ENCODE peak calls at places on chromosomes 4 and X, in ten cellular contexts. Z is sigmoid colon, O is transverse colon, R is Panc1, V is H1, T is GM23338, C is endothelial cell of umbilical vein, B is GM12891, K is stomach, G is HepG2. A is an unnamed sample.

GRCh38 chrX:69906447-69906846 is 143.3 kb downstream of the AWAT2 start:
- DNase-seq in K (no peak), B (no peak), C (no peak), O (no peak), G (no peak), T (no peak), R (no peak), V (no peak), Z (no peak), A (no peak)

GRCh38 chr4:79598801-79599200 is 190.8 kb upstream of the GK2 start:
- DNase-seq in C (no peak), Z (peak), K (no peak), G (no peak), O (no peak), R (no peak), V (no peak), T (no peak), B (no peak), A (peak)

GRCh38 chrX:31223817-31224216 is 152.0 kb upstream of the FTHL17 start:
- DNase-seq in V (no peak), C (peak), Z (no peak), B (no peak), K (no peak), G (no peak), O (no peak), R (no peak), T (no peak), A (no peak)

GRCh38 chr4:1651609-1652008 is 32.5 kb downstream of the FAM53A start:
- DNase-seq in G (no peak), O (no peak), Z (no peak), B (no peak), R (no peak), C (no peak), T (no peak), K (no peak), V (no peak), A (no peak)

GRCh38 chr4:150533673-150534072 is 48.3 kb upstream of the MAB21L2 start:
- DNase-seq in O (no peak), G (no peak), V (no peak), C (no peak), T (no peak), B (no peak), Z (no peak), K (no peak), R (no peak), A (no peak)

GRCh38 chr4:89661490-89661889 is 175.5 kb downstream of the SNCA start:
- DNase-seq in G (no peak), T (peak), C (peak), K (no peak), R (no peak), V (no peak), O (no peak), B (no peak), Z (no peak), A (no peak)

GRCh38 chrX:79270401-79270800 is 96.7 kb downstream of the ITM2A start:
- DNase-seq in O (peak), T (peak), K (peak), G (no peak), Z (no peak), B (no peak), C (peak), R (peak), V (peak), A (no peak)

GRCh38 chr4:37664696-37665095 is 21.5 kb downstream of the RELL1 start:
- DNase-seq in O (no peak), V (no peak), G (no peak), T (peak), R (no peak), Z (no peak), C (no peak), B (no peak), K (no peak), A (no peak)

GRCh38 chrX:40488299-40488698 is 92.5 kb upstream of the ATP6AP2 start:
- DNase-seq in T (no peak), K (no peak), B (no peak), C (no peak), R (no peak), G (no peak), O (no peak), V (no peak), Z (no peak), A (no peak)

GRCh38 chr4:146261046-146261445 is 46.7 kb downstream of the REELD1 start:
- DNase-seq in C (no peak), V (no peak), T (no peak), O (no peak), Z (no peak), R (no peak), B (no peak), K (no peak), G (no peak), A (no peak)

GRCh38 chrX:129961180-129962083 is 21.0 kb upstream of the BCORL1 start:
- DNase-seq in Z (peak), R (no peak), T (peak), O (peak), B (peak), V (peak), C (no peak), G (peak), K (peak), A (peak)

GRCh38 chrX:140190441-140191108 is 225.3 kb upstream of the CXorf66 start:
- DNase-seq in T (no peak), O (peak), C (no peak), Z (no peak), B (no peak), V (no peak), R (no peak), K (peak), G (no peak), A (no peak)

GRCh38 chr4:41146716-41147506 is 67.4 kb downstream of the APBB2 start:
- DNase-seq in R (no peak), Z (no peak), T (peak), V (no peak), C (peak), B (no peak), G (no peak), O (no peak), K (peak), A (no peak)

GRCh38 chrX:136028383-136028984 is 43.2 kb downstream of the SLC9A6 start:
- DNase-seq in K (no peak), V (no peak), T (peak), B (no peak), G (peak), C (peak), R (peak), O (no peak), Z (no peak), A (no peak)

GRCh38 chr4:168504526-168504925 is 7.7 kb downstream of the PALLD start:
- DNase-seq in Z (no peak), V (no peak), T (no peak), R (no peak), B (no peak), O (no peak), G (no peak), C (no peak), K (no peak), A (no peak)

GRCh38 chr4:168508683-168509082 is 11.8 kb downstream of the PALLD start:
- DNase-seq in O (no peak), G (no peak), V (no peak), K (no peak), Z (no peak), T (no peak), R (no peak), B (no peak), C (no peak), A (no peak)

GRCh38 chr4:168505996-168506395 is 9.1 kb downstream of the PALLD start:
- DNase-seq in K (no peak), Z (no peak), T (no peak), V (no peak), R (no peak), G (no peak), B (no peak), C (no peak), O (no peak), A (no peak)

GRCh38 chr4:168509786-168510185 is 12.9 kb downstream of the PALLD start:
- DNase-seq in Z (no peak), T (no peak), G (no peak), R (no peak), C (no peak), O (no peak), K (no peak), V (no peak), B (no peak), A (no peak)

DNA sequence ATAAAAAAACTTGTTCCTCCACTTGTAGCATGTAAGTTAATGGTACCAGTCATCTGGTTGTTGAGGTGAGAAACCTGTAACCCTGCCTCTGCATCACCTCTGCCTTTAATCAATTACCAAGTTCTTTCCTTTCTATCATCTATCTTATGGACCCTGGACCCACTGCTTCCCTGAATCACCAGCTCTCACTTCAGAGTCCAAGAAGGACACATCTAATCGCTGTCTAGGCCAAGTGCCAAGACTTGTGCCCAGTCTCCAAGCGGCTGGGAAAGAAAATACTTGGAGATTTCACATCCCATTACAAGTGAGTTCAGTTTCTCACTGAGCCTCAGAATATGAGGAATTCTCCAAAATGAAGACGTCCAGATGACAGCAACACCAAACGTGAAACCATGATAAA is 10.3 kb downstream of the PALLD start:
- DNase-seq in B (no peak), T (no peak), Z (no peak), C (no peak), R (no peak), V (no peak), O (no peak), K (peak), G (no peak), A (no peak)
- TF ChIP-seq POLR2AphosphoS5 in B (no peak), T (no peak), Z (no peak), C (no peak), R (no peak), V (no peak), O (no peak), K (no peak), G (no peak), A (no peak)

GRCh38 chrX:16524327-16524726 is 125.6 kb upstream of the S100G start:
- DNase-seq in G (no peak), V (no peak), C (no peak), Z (no peak), B (no peak), T (no peak), O (no peak), R (no peak), K (no peak), A (no peak)
- TF ChIP-seq POLR2AphosphoS5 in G (no peak), V (no peak), C (no peak), Z (no peak), B (no peak), T (no peak), O (no peak), R (no peak), K (no peak), A (no peak)

GRCh38 chrX:2589186-2590020 is 88.6 kb upstream of the DHRSX start:
- DNase-seq in O (no peak), C (no peak), R (no peak), V (no peak), K (no peak), T (no peak), G (no peak), B (no peak), Z (no peak), A (no peak)
- TF ChIP-seq POLR2AphosphoS5 in O (no peak), C (no peak), R (no peak), V (no peak), K (no peak), T (no peak), G (no peak), B (no peak), Z (no peak), A (no peak)

GRCh38 chr4:10733486-10733885 is 48.9 kb upstream of the CLNK start:
- DNase-seq in B (no peak), T (no peak), C (no peak), G (no peak), R (no peak), V (no peak), O (no peak), K (no peak), Z (no peak), A (no peak)

GRCh38 chr4:10733016-10733415 is 48.4 kb upstream of the CLNK start:
- DNase-seq in O (no peak), V (no peak), K (no peak), T (no peak), B (no peak), C (no peak), G (no peak), Z (no peak), R (no peak), A (no peak)

GRCh38 chr4:10731162-10731561 is 46.6 kb upstream of the CLNK start:
- DNase-seq in R (no peak), O (no peak), B (no peak), K (no peak), T (no peak), V (no peak), G (no peak), Z (no peak), C (no peak), A (no peak)

GRCh38 chr4:10731690-10732089 is 47.1 kb upstream of the CLNK start:
- DNase-seq in K (no peak), Z (no peak), T (no peak), R (no peak), O (no peak), V (no peak), C (no peak), G (no peak), B (no peak), A (no peak)

GRCh38 chr4:10732235-10732975 is 47.8 kb upstream of the CLNK start:
- DNase-seq in K (no peak), V (no peak), Z (no peak), O (no peak), C (no peak), T (no peak), B (no peak), R (no peak), G (no peak), A (no peak)
- TF ChIP-seq POLR2AphosphoS5 in K (no peak), V (no peak), Z (no peak), O (no peak), C (no peak), T (no peak), B (no peak), R (no peak), G (no peak), A (no peak)

GRCh38 chr4:153467897-153468262 is 1.7 kb downstream of the TMEM131L start:
- DNase-seq in C (no peak), R (no peak), V (no peak), B (no peak), T (no peak), Z (no peak), G (no peak), O (no peak), K (no peak), A (no peak)

GRCh38 chr4:153465922-153466636 is at the start of gene TMEM131L:
- DNase-seq in G (peak), R (no peak), C (peak), B (peak), V (peak), K (peak), O (peak), T (peak), Z (peak), A (no peak)

GRCh38 chr4:153466637-153467153 is 535 bp downstream of the TMEM131L start:
- DNase-seq in K (no peak), R (no peak), Z (no peak), V (no peak), B (no peak), C (no peak), O (no peak), T (peak), G (no peak), A (no peak)

GRCh38 chr4:153468587-153468986 is 2.4 kb downstream of the TMEM131L start:
- DNase-seq in V (no peak), G (no peak), O (no peak), K (no peak), C (no peak), R (no peak), Z (no peak), B (no peak), T (no peak), A (no peak)

DNA sequence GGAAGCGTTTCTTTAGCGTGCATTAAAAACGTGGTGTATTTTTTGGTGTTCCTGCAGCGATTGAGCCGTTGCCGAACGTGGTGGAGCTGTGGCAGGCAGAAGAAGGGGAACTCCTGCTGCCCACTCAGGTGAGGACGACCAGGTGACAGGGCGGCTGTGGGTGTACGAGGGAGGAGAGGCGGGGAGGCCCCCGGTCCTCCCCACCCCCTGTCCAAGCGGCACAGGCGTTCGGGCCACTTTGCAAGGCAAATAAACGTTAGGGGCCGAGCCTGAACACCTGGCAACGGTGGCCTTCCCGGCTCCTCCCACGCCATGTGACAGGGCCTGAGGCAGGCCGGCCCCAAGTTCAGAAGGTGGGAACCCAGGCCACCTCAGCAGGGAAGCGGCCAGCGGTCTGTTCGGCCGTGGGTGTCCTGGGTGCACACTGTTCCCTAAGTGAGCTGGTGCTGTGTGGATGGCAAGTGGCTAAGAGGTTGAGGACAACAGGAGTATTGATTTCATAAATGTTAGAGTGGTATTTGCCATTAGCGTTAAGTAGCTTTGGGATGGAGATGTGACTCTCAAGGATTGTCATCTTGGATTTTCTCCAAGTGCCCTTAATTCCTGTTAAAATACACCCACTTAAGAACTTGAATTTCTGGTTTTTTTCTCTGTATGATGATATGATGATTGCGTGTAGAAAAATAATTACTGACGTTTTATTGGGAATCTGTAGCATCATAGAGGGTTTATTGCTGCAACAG is 1.2 kb downstream of the TMEM131L start:
- DNase-seq in B (peak), Z (peak), V (peak), K (peak), T (peak), R (no peak), C (peak), O (peak), G (peak), A (peak)
- TF ChIP-seq POLR2AphosphoS5 in B (peak), Z (no peak), V (peak), K (peak), T (peak), R (no peak), C (no peak), O (peak), G (no peak), A (no peak)